ENCODE peak calls at places on chromosome 12, in seven cellular contexts. Z is mesendoderm, Q is Peyer's patch, M is Caco-2, A is thoracic aorta, N is neural progenitor cell, S is heart left ventricle. P is an unnamed sample. For H3K4me1, the result is how much of the 10 kb centered on the place peaks cover.

GRCh38 chr12:6551496-6552139 is 4.2 kb downstream of the IFFO1 start:
- DNase-seq in Z (peak), Q (no peak), M (no peak), A (no peak), N (no peak), S (peak), P (no peak)

GRCh38 chr12:56220611-56221232 is 1.0 kb downstream of the RNF41 start:
- DNase-seq in Z (peak), Q (peak), M (no peak), A (no peak), N (no peak), S (no peak), P (peak)

GRCh38 chr12:112798019-112798760 is 6.6 kb downstream of the RPH3A start:
- DNase-seq in Z (no peak), Q (no peak), M (no peak), A (no peak), N (no peak), S (no peak), P (no peak)

GRCh38 chr12:130826151-130826801 is 12.8 kb downstream of the STX2 start:
- DNase-seq in Z (peak), Q (peak), M (peak), A (no peak), N (peak), S (no peak), P (peak)

GRCh38 chr12:30968211-30968610 is 41.7 kb downstream of the TSPAN11 start:
- DNase-seq in Z (no peak), Q (no peak), M (no peak), A (no peak), N (no peak), S (peak), P (no peak)

GRCh38 chr12:94987806-94988205 is 15.7 kb downstream of the NDUFA12 start:
- DNase-seq in Z (no peak), Q (no peak), M (no peak), A (no peak), N (no peak), S (no peak), P (no peak)

GRCh38 chr12:87661770-87662402 is 367.3 kb downstream of the C12orf50 start:
- DNase-seq in Z (no peak), Q (no peak), M (no peak), A (no peak), N (no peak), S (no peak), P (no peak)

GRCh38 chr12:41802803-41803202 is 341.9 kb downstream of the GXYLT1 start:
- DNase-seq in Z (peak), Q (no peak), M (no peak), A (no peak), N (no peak), S (no peak), P (no peak)

GRCh38 chr12:16939871-16940306 is 333.9 kb upstream of the LMO3 start:
- DNase-seq in Z (peak), Q (no peak), M (peak), A (no peak), N (peak), S (no peak), P (peak)

GRCh38 chr12:62732861-62733427 is 202.0 kb downstream of the PPM1H start:
- DNase-seq in Z (no peak), Q (no peak), M (no peak), A (no peak), N (no peak), S (no peak), P (no peak)

GRCh38 chr12:1377117-1377516 is 217.3 kb downstream of the FBXL14 start:
- DNase-seq in Z (no peak), Q (no peak), M (no peak), A (no peak), N (no peak), S (no peak), P (no peak)

GRCh38 chr12:101829639-101830390 is 944 bp downstream of the GNPTAB start:
- DNase-seq in Z (peak), Q (no peak), M (no peak), A (no peak), N (no peak), S (no peak), P (peak)

GRCh38 chr12:56996793-56997545 is 9.4 kb downstream of the ZBTB39 start:
- DNase-seq in Z (no peak), Q (no peak), M (no peak), A (no peak), N (no peak), S (no peak), P (no peak)

GRCh38 chr12:96121271-96121711 is 72.9 kb upstream of the ELK3 start:
- DNase-seq in Z (no peak), Q (no peak), M (no peak), A (no peak), N (no peak), S (no peak), P (no peak)

GRCh38 chr12:130438243-130438620 is 100.5 kb downstream of the PIWIL1 start:
- DNase-seq in Z (no peak), Q (no peak), M (no peak), A (no peak), N (no peak), S (no peak), P (no peak)

GRCh38 chr12:118061876-118062791 is 1.2 kb upstream of the WSB2 start:
- DNase-seq in Z (peak), Q (peak), M (peak), A (no peak), N (peak), S (no peak), P (peak)

GRCh38 chr12:69900720-69901131 is 75.7 kb downstream of the MYRFL start:
- DNase-seq in Z (peak), Q (peak), M (peak), A (peak), N (peak), S (peak), P (peak)

GRCh38 chr12:68638171-68638570 is 27.5 kb downstream of the RAP1B start:
- DNase-seq in Z (no peak), Q (no peak), M (no peak), A (no peak), N (no peak), S (no peak), P (no peak)
- H3K4me1 ChIP-seq in Z (under half), Q (under half), M (under half), A (under half), N (under half), S (under half), P (under half)

GRCh38 chr12:102956738-102957338 is 636 bp upstream of the ASCL1 start:
- DNase-seq in Z (no peak), Q (no peak), M (no peak), A (no peak), N (no peak), S (no peak), P (no peak)

GRCh38 chr12:102958073-102958829 is 777 bp downstream of the ASCL1 start:
- DNase-seq in Z (peak), Q (no peak), M (no peak), A (no peak), N (peak), S (no peak), P (no peak)

GRCh38 chr12:102959391-102959790 is 1.9 kb downstream of the ASCL1 start:
- DNase-seq in Z (no peak), Q (no peak), M (no peak), A (no peak), N (peak), S (no peak), P (no peak)

GRCh38 chr12:102957339-102958050 is at the start of gene ASCL1:
- DNase-seq in Z (peak), Q (no peak), M (no peak), A (no peak), N (peak), S (no peak), P (no peak)

DNA sequence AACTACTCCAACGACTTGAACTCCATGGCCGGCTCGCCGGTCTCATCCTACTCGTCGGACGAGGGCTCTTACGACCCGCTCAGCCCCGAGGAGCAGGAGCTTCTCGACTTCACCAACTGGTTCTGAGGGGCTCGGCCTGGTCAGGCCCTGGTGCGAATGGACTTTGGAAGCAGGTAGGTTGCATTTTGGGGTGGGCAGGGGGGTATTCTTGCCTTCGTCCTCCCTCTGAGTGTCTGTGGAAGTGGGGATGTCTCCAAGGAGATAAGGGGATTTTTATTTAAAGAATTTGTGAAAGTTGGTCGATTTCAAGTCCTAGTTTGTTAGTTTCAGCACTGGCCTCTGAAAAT is 1.3 kb downstream of the ASCL1 start:
- DNase-seq in Z (no peak), Q (no peak), M (no peak), A (no peak), N (no peak), S (no peak), P (no peak)
- H3K4me1 ChIP-seq in Z (under half), Q (under half), M (under half), A (under half), N (under half), S (under half), P (under half)

GRCh38 chr12:27014085-27014858 is at the start of gene TM7SF3:
- DNase-seq in Z (peak), Q (peak), M (peak), A (peak), N (peak), S (peak), P (peak)
- H3K4me1 ChIP-seq in Z (under half), Q (under half), M (under half), A (under half), N (under half), S (under half), P (under half)

DNA sequence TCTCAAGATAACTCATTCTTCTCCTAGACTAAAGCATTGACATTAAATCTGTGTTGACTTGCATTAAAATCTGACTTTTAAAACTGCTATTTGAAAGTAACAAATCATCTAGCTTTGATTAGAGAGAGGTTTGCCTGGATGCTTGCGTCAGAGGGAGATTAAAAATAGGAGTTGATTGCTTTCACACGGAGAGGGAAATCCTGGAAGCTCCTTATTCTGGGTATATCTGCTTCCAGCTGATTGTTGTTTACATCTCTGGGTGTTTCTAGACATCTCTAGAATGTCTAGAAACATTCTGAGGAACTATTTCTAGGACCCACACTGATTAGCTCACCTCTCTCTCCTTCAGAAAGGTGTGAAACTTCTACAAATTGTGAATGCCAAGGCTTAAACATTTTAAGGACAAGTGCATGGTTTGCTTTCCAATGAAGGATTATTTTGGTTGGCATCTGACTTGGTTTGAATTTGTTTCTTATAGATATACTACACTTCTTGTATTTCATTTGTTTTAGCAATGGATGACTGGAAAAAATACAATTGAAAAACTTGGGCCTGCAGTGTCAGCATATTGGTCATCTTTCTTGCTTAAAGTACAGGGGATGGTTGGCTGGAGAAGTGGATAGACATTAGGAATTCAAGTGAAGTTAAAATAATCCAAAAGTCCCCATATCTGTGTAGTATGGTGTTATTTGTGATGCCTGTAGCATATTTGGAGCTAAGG is 2.1 kb downstream of the DIP2B start:
- DNase-seq in Z (no peak), Q (no peak), M (no peak), A (no peak), N (no peak), S (no peak), P (no peak)
- H3K4me1 ChIP-seq in Z (under half), Q (under half), M (under half), A (under half), N (under half), S (under half), P (under half)